ENCODE peak calls at places on chromosomes 6 and 20, in four cellular contexts. One of them, this sample, is unnamed.

GRCh38 chr20:58690351-58690750 is 2.2 kb upstream of the NPEPL1 start:
- DNase-seq in heart left ventricle: no peak
- DNase-seq in effector memory CD4-positive, alpha-beta T cell: no peak
- DNase-seq in gastrocnemius medialis: no peak
- DNase-seq in this sample: no peak

GRCh38 chr6:124073021-124073420 is 269.4 kb downstream of the NKAIN2 start:
- DNase-seq in heart left ventricle: no peak
- DNase-seq in effector memory CD4-positive, alpha-beta T cell: no peak
- DNase-seq in gastrocnemius medialis: no peak
- DNase-seq in this sample: no peak

GRCh38 chr6:32271427-32271826 is 47.6 kb upstream of the NOTCH4 start:
- DNase-seq in heart left ventricle: no peak
- DNase-seq in effector memory CD4-positive, alpha-beta T cell: no peak
- DNase-seq in gastrocnemius medialis: no peak
- DNase-seq in this sample: no peak

GRCh38 chr6:17478223-17478907 is 85.0 kb downstream of the CAP2 start:
- DNase-seq in heart left ventricle: no peak
- DNase-seq in effector memory CD4-positive, alpha-beta T cell: no peak
- DNase-seq in gastrocnemius medialis: no peak
- DNase-seq in this sample: no peak

GRCh38 chr20:52494244-52494643 is 302.7 kb upstream of the ZFP64 start:
- DNase-seq in heart left ventricle: no peak
- DNase-seq in effector memory CD4-positive, alpha-beta T cell: no peak
- DNase-seq in gastrocnemius medialis: no peak
- DNase-seq in this sample: no peak

GRCh38 chr6:15574497-15574896 is 88.3 kb downstream of the DTNBP1 start:
- DNase-seq in heart left ventricle: no peak
- DNase-seq in effector memory CD4-positive, alpha-beta T cell: no peak
- DNase-seq in gastrocnemius medialis: no peak
- DNase-seq in this sample: no peak

GRCh38 chr6:119481981-119482380 is 132.4 kb upstream of the MAN1A1 start:
- DNase-seq in heart left ventricle: no peak
- DNase-seq in effector memory CD4-positive, alpha-beta T cell: no peak
- DNase-seq in gastrocnemius medialis: no peak
- DNase-seq in this sample: no peak

GRCh38 chr20:44050925-44051660 is 135.9 kb downstream of the JPH2 start:
- DNase-seq in heart left ventricle: no peak
- DNase-seq in effector memory CD4-positive, alpha-beta T cell: no peak
- DNase-seq in gastrocnemius medialis: no peak
- DNase-seq in this sample: no peak

GRCh38 chr20:21262812-21263211 is 40.3 kb upstream of the XRN2 start:
- DNase-seq in heart left ventricle: no peak
- DNase-seq in effector memory CD4-positive, alpha-beta T cell: no peak
- DNase-seq in gastrocnemius medialis: no peak
- DNase-seq in this sample: no peak

GRCh38 chr6:33815854-33816253 is 12.1 kb upstream of the MLN start:
- DNase-seq in heart left ventricle: no peak
- DNase-seq in effector memory CD4-positive, alpha-beta T cell: no peak
- DNase-seq in gastrocnemius medialis: no peak
- DNase-seq in this sample: no peak

GRCh38 chr6:162056745-162057144 is 670.8 kb downstream of the PRKN start:
- DNase-seq in heart left ventricle: no peak
- DNase-seq in effector memory CD4-positive, alpha-beta T cell: no peak
- DNase-seq in gastrocnemius medialis: no peak
- DNase-seq in this sample: no peak

GRCh38 chr6:1612386-1612893 is 2.7 kb downstream of the FOXC1 start:
- DNase-seq in heart left ventricle: no peak
- DNase-seq in effector memory CD4-positive, alpha-beta T cell: no peak
- DNase-seq in gastrocnemius medialis: no peak
- DNase-seq in this sample: no peak

GRCh38 chr20:15011631-15012030 is 674.2 kb upstream of the FLRT3 start:
- DNase-seq in heart left ventricle: no peak
- DNase-seq in effector memory CD4-positive, alpha-beta T cell: no peak
- DNase-seq in gastrocnemius medialis: no peak
- DNase-seq in this sample: no peak

GRCh38 chr6:119161450-119161849 is 83.0 kb upstream of the FAM184A start:
- DNase-seq in heart left ventricle: no peak
- DNase-seq in effector memory CD4-positive, alpha-beta T cell: no peak
- DNase-seq in gastrocnemius medialis: no peak
- DNase-seq in this sample: no peak

GRCh38 chr6:10425177-10425972 is 10.5 kb upstream of the TFAP2A start:
- DNase-seq in heart left ventricle: no peak
- DNase-seq in effector memory CD4-positive, alpha-beta T cell: no peak
- DNase-seq in gastrocnemius medialis: no peak
- DNase-seq in this sample: no peak

GRCh38 chr20:58260006-58260405 is 31.6 kb upstream of the ANKRD60 start:
- DNase-seq in heart left ventricle: no peak
- DNase-seq in effector memory CD4-positive, alpha-beta T cell: no peak
- DNase-seq in gastrocnemius medialis: no peak
- DNase-seq in this sample: no peak

GRCh38 chr20:49724637-49725606 is 11.2 kb upstream of the B4GALT5 start:
- DNase-seq in heart left ventricle: no peak
- DNase-seq in effector memory CD4-positive, alpha-beta T cell: no peak
- DNase-seq in gastrocnemius medialis: peak; percentile 38
- DNase-seq in this sample: no peak

GRCh38 chr6:16292942-16293341 is 54.6 kb downstream of the GMPR start:
- DNase-seq in heart left ventricle: no peak
- DNase-seq in effector memory CD4-positive, alpha-beta T cell: no peak
- DNase-seq in gastrocnemius medialis: no peak
- DNase-seq in this sample: no peak

GRCh38 chr6:125732398-125732797 is 17.0 kb upstream of the HEY2 start:
- DNase-seq in heart left ventricle: no peak
- DNase-seq in effector memory CD4-positive, alpha-beta T cell: no peak
- DNase-seq in gastrocnemius medialis: no peak
- DNase-seq in this sample: no peak

GRCh38 chr6:69303382-69303781 is 493.4 kb downstream of the LMBRD1 start:
- DNase-seq in heart left ventricle: no peak
- DNase-seq in effector memory CD4-positive, alpha-beta T cell: no peak
- DNase-seq in gastrocnemius medialis: no peak
- DNase-seq in this sample: no peak

GRCh38 chr6:79913369-79913768 is 34.0 kb downstream of the ELOVL4 start:
- DNase-seq in heart left ventricle: no peak
- DNase-seq in effector memory CD4-positive, alpha-beta T cell: no peak
- DNase-seq in gastrocnemius medialis: no peak
- DNase-seq in this sample: no peak

GRCh38 chr6:39982720-39983119 is 48.5 kb upstream of the MOCS1 start:
- DNase-seq in heart left ventricle: no peak
- DNase-seq in effector memory CD4-positive, alpha-beta T cell: no peak
- DNase-seq in gastrocnemius medialis: no peak
- DNase-seq in this sample: no peak

GRCh38 chr6:74409447-74409846 is 713.4 kb downstream of the CD109 start:
- DNase-seq in heart left ventricle: no peak
- DNase-seq in effector memory CD4-positive, alpha-beta T cell: no peak
- DNase-seq in gastrocnemius medialis: no peak
- DNase-seq in this sample: no peak

GRCh38 chr20:21183722-21184121 is 57.8 kb downstream of the KIZ start:
- DNase-seq in heart left ventricle: no peak
- DNase-seq in effector memory CD4-positive, alpha-beta T cell: no peak
- DNase-seq in gastrocnemius medialis: no peak
- DNase-seq in this sample: no peak

GRCh38 chr6:15037253-15037652 is 208.6 kb upstream of the JARID2 start:
- DNase-seq in heart left ventricle: no peak
- DNase-seq in effector memory CD4-positive, alpha-beta T cell: no peak
- DNase-seq in gastrocnemius medialis: no peak
- DNase-seq in this sample: no peak

GRCh38 chr20:22515264-22515663 is 69.1 kb downstream of the FOXA2 start:
- DNase-seq in heart left ventricle: no peak
- DNase-seq in effector memory CD4-positive, alpha-beta T cell: no peak
- DNase-seq in gastrocnemius medialis: no peak
- DNase-seq in this sample: no peak

GRCh38 chr6:71460933-71461332 is 172.3 kb downstream of the OGFRL1 start:
- DNase-seq in heart left ventricle: no peak
- DNase-seq in effector memory CD4-positive, alpha-beta T cell: no peak
- DNase-seq in gastrocnemius medialis: no peak
- DNase-seq in this sample: no peak

GRCh38 chr6:139161817-139162284 is 27.0 kb downstream of the HECA start:
- DNase-seq in heart left ventricle: no peak
- DNase-seq in effector memory CD4-positive, alpha-beta T cell: peak; percentile 66
- DNase-seq in gastrocnemius medialis: no peak
- DNase-seq in this sample: no peak

GRCh38 chr6:89410231-89411018 is 1.6 kb downstream of the RRAGD start:
- DNase-seq in heart left ventricle: no peak
- DNase-seq in effector memory CD4-positive, alpha-beta T cell: no peak
- DNase-seq in gastrocnemius medialis: no peak
- DNase-seq in this sample: no peak

GRCh38 chr6:137731960-137732616 is 135.0 kb upstream of the TNFAIP3 start:
- DNase-seq in heart left ventricle: no peak
- DNase-seq in effector memory CD4-positive, alpha-beta T cell: no peak
- DNase-seq in gastrocnemius medialis: no peak
- DNase-seq in this sample: no peak

DNA sequence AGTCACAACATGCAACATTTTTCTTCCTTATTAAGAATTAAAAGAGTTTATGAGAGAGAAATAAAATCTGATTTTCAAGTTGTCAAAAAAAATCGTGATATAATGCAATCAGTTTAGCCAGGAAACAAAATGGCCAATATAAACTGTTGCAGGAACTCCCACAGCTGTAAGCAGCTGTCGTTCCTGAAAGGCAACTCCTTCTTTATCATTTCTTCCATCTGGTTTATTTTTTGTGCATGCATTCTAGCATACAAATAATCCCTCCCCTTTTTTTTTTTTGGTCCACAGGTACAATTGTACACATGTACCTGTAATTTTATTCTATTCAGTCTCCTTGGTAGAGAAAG is 19.7 kb downstream of the TRAF3IP2 start:
- DNase-seq in heart left ventricle: no peak
- DNase-seq in effector memory CD4-positive, alpha-beta T cell: no peak
- DNase-seq in gastrocnemius medialis: no peak
- DNase-seq in this sample: no peak
- H3K4me1 ChIP-seq in heart left ventricle: peaks cover 13% of the 10 kb centered on the region
- H3K4me1 ChIP-seq in effector memory CD4-positive, alpha-beta T cell: no peaks in the 10 kb centered on the region
- H3K4me1 ChIP-seq in gastrocnemius medialis: peaks cover 51% of the 10 kb centered on the region
- H3K4me1 ChIP-seq in this sample: peaks cover 45% of the 10 kb centered on the region

DNA sequence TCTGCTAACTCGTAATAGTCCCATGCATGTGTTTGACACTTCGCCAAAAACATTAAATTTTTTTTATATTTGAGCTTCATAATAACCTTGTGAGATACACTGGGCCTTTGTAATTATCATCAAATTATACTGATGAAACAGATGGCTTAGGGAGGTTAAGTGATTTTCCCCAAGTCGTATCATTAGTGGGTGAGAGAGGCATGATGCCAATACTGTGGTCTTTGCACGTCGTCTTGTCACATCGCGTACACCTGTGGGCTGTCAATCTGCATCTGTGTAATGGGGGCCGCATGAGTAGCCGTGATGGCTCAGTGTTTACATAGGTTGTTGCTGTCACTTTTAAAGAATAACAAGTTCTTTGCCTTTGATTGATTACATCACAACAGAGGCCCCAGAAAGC is 1.7 kb downstream of the PRL start:
- DNase-seq in heart left ventricle: no peak
- DNase-seq in effector memory CD4-positive, alpha-beta T cell: no peak
- DNase-seq in gastrocnemius medialis: no peak
- DNase-seq in this sample: no peak
- H3K4me3 ChIP-seq in heart left ventricle: no peak overlapping the region
- H3K4me3 ChIP-seq in effector memory CD4-positive, alpha-beta T cell: no peak overlapping the region
- H3K4me3 ChIP-seq in gastrocnemius medialis: no peak overlapping the region
- H3K4me3 ChIP-seq in this sample: no peak overlapping the region

GRCh38 chr6:42370323-42370985 is 81.3 kb downstream of the TRERF1 start:
- DNase-seq in heart left ventricle: no peak
- DNase-seq in effector memory CD4-positive, alpha-beta T cell: no peak
- DNase-seq in gastrocnemius medialis: no peak
- DNase-seq in this sample: no peak
- H3K4me1 ChIP-seq in heart left ventricle: peaks cover 9% of the 10 kb centered on the region
- H3K4me1 ChIP-seq in effector memory CD4-positive, alpha-beta T cell: peaks cover 45% of the 10 kb centered on the region
- H3K4me1 ChIP-seq in gastrocnemius medialis: no peaks in the 10 kb centered on the region
- H3K4me1 ChIP-seq in this sample: peaks cover 11% of the 10 kb centered on the region

DNA sequence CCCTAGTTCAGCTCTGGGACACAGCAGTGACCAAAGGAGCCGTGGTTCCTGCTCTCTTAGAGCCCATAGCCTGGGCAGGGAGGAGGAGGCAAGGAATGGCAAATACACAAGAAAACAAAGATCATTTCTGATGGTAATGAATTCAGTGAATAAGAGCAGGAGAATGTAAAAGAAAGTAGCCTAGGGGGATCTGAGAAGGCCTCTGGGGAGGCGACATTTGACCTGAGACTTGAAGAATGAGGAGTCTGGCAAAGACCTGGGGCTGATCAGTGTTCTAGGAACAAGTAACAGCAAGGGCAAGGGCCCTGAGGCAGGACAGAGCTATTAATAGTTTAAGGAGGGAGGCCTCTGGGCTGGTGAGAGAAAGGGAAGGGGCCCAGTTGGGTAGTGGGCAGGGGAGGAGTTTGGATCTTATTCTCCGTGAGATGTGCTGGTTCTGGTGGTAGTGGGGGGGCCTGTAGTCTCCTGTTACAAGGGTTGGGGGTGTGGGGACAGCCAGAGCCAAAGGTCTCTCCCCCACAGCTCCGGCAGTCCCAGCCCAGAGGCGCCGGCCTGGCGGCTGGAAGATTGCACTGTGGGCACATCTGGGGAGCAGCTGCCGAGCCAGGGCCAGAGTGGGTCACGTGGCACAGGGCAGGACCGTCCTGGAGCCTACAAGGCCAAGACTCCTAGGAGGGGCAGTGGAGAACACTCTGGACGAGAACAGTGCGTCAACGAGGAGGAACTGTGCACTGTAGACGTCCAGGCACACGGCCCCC is 9.3 kb upstream of the ID1 start:
- DNase-seq in heart left ventricle: peak; percentile 91
- DNase-seq in effector memory CD4-positive, alpha-beta T cell: no peak
- DNase-seq in gastrocnemius medialis: peak; percentile 37
- DNase-seq in this sample: no peak
- H3K4me3 ChIP-seq in heart left ventricle: no peak overlapping the region
- H3K4me3 ChIP-seq in effector memory CD4-positive, alpha-beta T cell: no peak overlapping the region
- H3K4me3 ChIP-seq in gastrocnemius medialis: no peak overlapping the region
- H3K4me3 ChIP-seq in this sample: no peak overlapping the region

GRCh38 chr6:53161481-53162009 is 12.9 kb upstream of the GCM1 start:
- DNase-seq in heart left ventricle: no peak
- DNase-seq in effector memory CD4-positive, alpha-beta T cell: no peak
- DNase-seq in gastrocnemius medialis: no peak
- DNase-seq in this sample: no peak
- H3K4me1 ChIP-seq in heart left ventricle: no peaks in the 10 kb centered on the region
- H3K4me1 ChIP-seq in effector memory CD4-positive, alpha-beta T cell: peaks cover 2% of the 10 kb centered on the region
- H3K4me1 ChIP-seq in gastrocnemius medialis: no peaks in the 10 kb centered on the region
- H3K4me1 ChIP-seq in this sample: no peaks in the 10 kb centered on the region

GRCh38 chr6:144252289-144252688 is 32.8 kb upstream of the UTRN start:
- DNase-seq in heart left ventricle: no peak
- DNase-seq in effector memory CD4-positive, alpha-beta T cell: no peak
- DNase-seq in gastrocnemius medialis: no peak
- DNase-seq in this sample: no peak
- H3K4me3 ChIP-seq in heart left ventricle: no peak overlapping the region
- H3K4me3 ChIP-seq in effector memory CD4-positive, alpha-beta T cell: no peak overlapping the region
- H3K4me3 ChIP-seq in gastrocnemius medialis: no peak overlapping the region
- H3K4me3 ChIP-seq in this sample: no peak overlapping the region

GRCh38 chr6:51965222-51965801 is 122.1 kb downstream of the PKHD1 start:
- DNase-seq in heart left ventricle: no peak
- DNase-seq in effector memory CD4-positive, alpha-beta T cell: no peak
- DNase-seq in gastrocnemius medialis: no peak
- DNase-seq in this sample: no peak
- H3K4me1 ChIP-seq in heart left ventricle: no peaks in the 10 kb centered on the region
- H3K4me1 ChIP-seq in effector memory CD4-positive, alpha-beta T cell: no peaks in the 10 kb centered on the region
- H3K4me1 ChIP-seq in gastrocnemius medialis: no peaks in the 10 kb centered on the region
- H3K4me1 ChIP-seq in this sample: no peaks in the 10 kb centered on the region

GRCh38 chr6:37990762-37991525 is 171.4 kb downstream of the ZFAND3 start:
- DNase-seq in heart left ventricle: no peak
- DNase-seq in effector memory CD4-positive, alpha-beta T cell: no peak
- DNase-seq in gastrocnemius medialis: no peak
- DNase-seq in this sample: no peak
- H3K4me3 ChIP-seq in heart left ventricle: no peak overlapping the region
- H3K4me3 ChIP-seq in effector memory CD4-positive, alpha-beta T cell: no peak overlapping the region
- H3K4me3 ChIP-seq in gastrocnemius medialis: no peak overlapping the region
- H3K4me3 ChIP-seq in this sample: no peak overlapping the region

GRCh38 chr6:148573922-148574321 is 172.9 kb upstream of the UST start:
- DNase-seq in heart left ventricle: no peak
- DNase-seq in effector memory CD4-positive, alpha-beta T cell: no peak
- DNase-seq in gastrocnemius medialis: no peak
- DNase-seq in this sample: no peak
- H3K4me1 ChIP-seq in heart left ventricle: no peaks in the 10 kb centered on the region
- H3K4me1 ChIP-seq in effector memory CD4-positive, alpha-beta T cell: no peaks in the 10 kb centered on the region
- H3K4me1 ChIP-seq in gastrocnemius medialis: no peaks in the 10 kb centered on the region
- H3K4me1 ChIP-seq in this sample: no peaks in the 10 kb centered on the region

This sample was measured in esophagus squamous epithelium.